ENCODE peak calls at places on chromosome 1, in five cellular contexts. Y is H1, C is GM12878, P is GM12892, N is SK-N-SH. X is an unnamed sample.

GRCh38 chr1:84677415-84678099 is 12.7 kb downstream of the SSX2IP start:
- DNase-seq in Y (no peak), C (no peak), P (no peak), N (no peak), X (no peak)

GRCh38 chr1:43901562-43901961 is 32.0 kb upstream of the ARTN start:
- DNase-seq in Y (no peak), C (no peak), P (no peak), N (no peak), X (no peak)

GRCh38 chr1:194102607-194103006 is 916.2 kb upstream of the B3GALT2 start:
- DNase-seq in Y (no peak), C (no peak), P (no peak), N (no peak), X (no peak)

GRCh38 chr1:112973788-112974187 is 17.8 kb upstream of the SLC16A1 start:
- DNase-seq in Y (no peak), C (no peak), P (no peak), N (no peak), X (no peak)

GRCh38 chr1:15176898-15177665 is 23.5 kb downstream of the TMEM51 start:
- DNase-seq in Y (no peak), C (no peak), P (no peak), N (no peak), X (no peak)

GRCh38 chr1:195715652-195716051 is 892.6 kb downstream of the KCNT2 start:
- DNase-seq in Y (no peak), C (no peak), P (no peak), N (no peak), X (no peak)

GRCh38 chr1:47191940-47192457 is 2.2 kb upstream of the PDZK1IP1 start:
- DNase-seq in Y (no peak), C (no peak), P (no peak), N (no peak), X (no peak)

GRCh38 chr1:108141604-108142003 is 58.5 kb downstream of the SLC25A24 start:
- DNase-seq in Y (no peak), C (no peak), P (no peak), N (no peak), X (no peak)

GRCh38 chr1:67404212-67404620 is 26.0 kb downstream of the SERBP1 start:
- DNase-seq in Y (no peak), C (no peak), P (no peak), N (no peak), X (no peak)

GRCh38 chr1:241799414-241799813 is 48.6 kb upstream of the EXO1 start:
- DNase-seq in Y (no peak), C (no peak), P (no peak), N (no peak), X (no peak)

GRCh38 chr1:208237241-208237640 is 6.9 kb downstream of the PLXNA2 start:
- DNase-seq in Y (no peak), C (no peak), P (no peak), N (no peak), X (no peak)

GRCh38 chr1:165897326-165898303 is 70.2 kb downstream of the UCK2 start:
- DNase-seq in Y (no peak), C (no peak), P (no peak), N (peak), X (no peak)

GRCh38 chr1:214074477-214074876 is 86.7 kb downstream of the PROX1 start:
- DNase-seq in Y (no peak), C (no peak), P (no peak), N (no peak), X (no peak)

GRCh38 chr1:226202246-226202645 is 15.7 kb upstream of the ACBD3 start:
- DNase-seq in Y (no peak), C (no peak), P (no peak), N (no peak), X (no peak)

GRCh38 chr1:226199971-226200370 is 13.4 kb upstream of the ACBD3 start:
- DNase-seq in Y (no peak), C (no peak), P (no peak), N (no peak), X (no peak)

GRCh38 chr1:226203693-226204092 is 17.2 kb upstream of the ACBD3 start:
- DNase-seq in Y (no peak), C (no peak), P (no peak), N (no peak), X (no peak)

GRCh38 chr1:226203237-226203636 is 16.7 kb upstream of the ACBD3 start:
- DNase-seq in Y (no peak), C (no peak), P (no peak), N (no peak), X (no peak)

DNA sequence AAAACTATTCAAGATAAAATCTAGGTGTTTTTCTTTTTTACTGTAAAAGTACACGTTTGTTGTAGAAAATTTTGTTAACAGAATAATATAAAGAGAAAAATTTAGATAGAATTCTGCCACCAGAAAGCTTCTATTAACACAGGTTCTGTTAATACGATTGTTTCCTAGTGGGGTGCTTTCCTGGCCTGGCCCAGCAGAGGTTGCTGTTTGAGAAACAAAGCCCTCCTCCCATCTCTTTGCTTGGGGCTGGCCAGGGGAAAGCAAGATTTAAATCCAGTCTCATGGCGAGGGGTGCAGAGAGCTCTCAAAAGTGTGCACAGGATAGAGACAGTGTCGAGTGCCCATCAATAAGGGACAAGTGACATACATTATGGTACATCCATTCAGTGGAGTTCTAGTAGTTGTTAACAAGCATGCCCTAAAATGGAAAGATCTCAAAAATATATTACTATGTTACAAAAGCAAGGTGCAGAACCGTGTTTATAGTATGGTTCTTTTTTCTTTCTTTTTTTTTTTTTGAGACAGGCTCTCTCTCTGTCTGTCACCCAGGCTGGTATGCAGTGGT is 14.6 kb upstream of the ACBD3 start:
- DNase-seq in Y (no peak), C (no peak), P (peak), N (no peak), X (peak)
- TF ChIP-seq TAF1 in Y (no peak), C (no peak), P (no peak), N (no peak), X (no peak)

GRCh38 chr1:63622847-63623566 is 29.8 kb downstream of the PGM1 start:
- DNase-seq in Y (no peak), C (peak), P (no peak), N (no peak), X (no peak)
- TF ChIP-seq TAF1 in Y (no peak), C (no peak), P (no peak), N (no peak), X (no peak)

GRCh38 chr1:172821609-172822274 is 162.8 kb downstream of the FASLG start:
- DNase-seq in Y (no peak), C (no peak), P (no peak), N (peak), X (no peak)

GRCh38 chr1:172824199-172824598 is 165.3 kb downstream of the FASLG start:
- DNase-seq in Y (no peak), C (no peak), P (no peak), N (no peak), X (no peak)

GRCh38 chr1:172820759-172821158 is 161.9 kb downstream of the FASLG start:
- DNase-seq in Y (no peak), C (no peak), P (no peak), N (no peak), X (no peak)

GRCh38 chr1:172826096-172826741 is 167.3 kb downstream of the FASLG start:
- DNase-seq in Y (no peak), C (no peak), P (no peak), N (peak), X (no peak)

DNA sequence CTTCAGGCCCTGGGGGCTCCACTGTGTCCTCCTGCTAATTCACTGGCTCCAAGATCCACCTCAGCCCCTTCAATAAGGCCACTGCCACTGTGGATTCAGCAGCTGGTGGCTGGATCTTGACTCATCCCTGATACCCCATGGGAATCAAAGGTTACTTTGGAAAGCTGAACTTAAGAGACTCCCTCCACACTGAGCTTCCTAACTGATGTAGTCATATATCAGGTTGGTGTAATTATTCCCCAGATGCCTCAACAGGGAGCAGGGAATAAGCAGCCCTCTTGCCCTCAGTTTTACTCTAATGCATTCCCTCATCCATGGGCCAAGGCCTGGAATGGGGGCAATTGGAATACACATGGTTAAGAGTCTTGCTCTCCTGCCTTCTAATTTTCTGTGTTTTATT is 164.6 kb downstream of the FASLG start:
- DNase-seq in Y (no peak), C (no peak), P (no peak), N (no peak), X (no peak)
- TF ChIP-seq TAF1 in Y (no peak), C (no peak), P (no peak), N (no peak), X (no peak)

GRCh38 chr1:58848818-58849411 is 65.1 kb upstream of the JUN start:
- DNase-seq in Y (peak), C (no peak), P (no peak), N (peak), X (no peak)
- TF ChIP-seq TAF1 in Y (no peak), C (no peak), P (no peak), N (no peak), X (no peak)

DNA sequence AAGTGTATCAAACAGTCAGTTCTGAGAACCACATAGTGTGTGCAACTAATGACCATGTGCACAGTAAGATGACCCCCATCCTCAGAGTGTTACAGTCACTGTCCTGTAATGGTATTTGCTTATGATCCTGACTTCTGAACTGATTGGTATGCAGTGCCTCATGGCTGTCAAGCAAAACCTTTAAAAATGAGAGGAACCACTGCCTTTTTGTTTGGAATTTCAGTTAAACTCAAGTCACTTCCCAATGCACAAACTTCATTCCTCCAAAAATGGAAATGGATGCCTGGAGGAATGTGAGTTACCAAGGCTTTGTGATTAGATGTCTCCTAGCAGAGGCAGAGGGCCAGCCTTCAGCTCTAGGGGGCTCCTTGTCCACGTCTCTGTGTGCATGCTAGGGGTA is 10.5 kb downstream of the C1orf198 start:
- DNase-seq in Y (no peak), C (no peak), P (no peak), N (no peak), X (no peak)
- TF ChIP-seq TAF1 in Y (no peak), C (no peak), P (no peak), N (no peak), X (no peak)

GRCh38 chr1:212485895-212486590 is 53.3 kb downstream of the NENF start:
- DNase-seq in Y (no peak), C (no peak), P (no peak), N (peak), X (no peak)
- TF ChIP-seq TAF1 in Y (no peak), C (no peak), P (no peak), N (no peak), X (no peak)

GRCh38 chr1:40162791-40163441 is 1.7 kb downstream of the RLF start:
- DNase-seq in Y (no peak), C (no peak), P (no peak), N (peak), X (no peak)
- TF ChIP-seq TAF1 in Y (no peak), C (no peak), P (no peak), N (no peak), X (no peak)